ENCODE peak calls at places on chromosomes 5 and 9, in eight cellular contexts. L is kidney glomerular epithelial cell, S is nephron progenitor cell, F is hippocampal formation, Y is fibroblast of mammary gland, G is fibroblast of lung, U is body of pancreas, J is BJ. N is an unnamed sample.

GRCh38 chr5:168747987-168748777 is 169.0 kb upstream of the PANK3 start:
- DNase-seq in J (no peak), F (no peak), L (peak; percentile 4), U (peak; percentile 6), S (peak; percentile 72), G (no peak), Y (peak; percentile 12), N (peak; percentile 72)

GRCh38 chr9:72280913-72281500 is 84.0 kb downstream of the ZFAND5 start:
- DNase-seq in J (peak; percentile 14), U (peak; percentile 81), Y (peak; percentile 62), S (peak; percentile 77), L (peak; percentile 60), G (peak; percentile 54), F (peak; percentile 78), N (peak; percentile 83)

GRCh38 chr5:81105261-81105877 is 127.8 kb upstream of the CKMT2 start:
- DNase-seq in G (no peak), L (no peak), F (no peak), Y (no peak), S (no peak), J (no peak), U (no peak), N (no peak)

GRCh38 chr9:113785334-113785733 is 90.8 kb upstream of the ZNF618 start:
- DNase-seq in Y (no peak), F (no peak), U (peak; percentile 13), G (no peak), L (no peak), S (no peak), J (no peak), N (no peak)

GRCh38 chr9:99489043-99489378 is 266.9 kb downstream of the SEC61B start:
- DNase-seq in F (no peak), L (no peak), G (peak; percentile 76), S (no peak), J (no peak), Y (peak; percentile 92), U (no peak), N (no peak)

GRCh38 chr9:98264510-98264909 is 9.1 kb upstream of the TBC1D2 start:
- DNase-seq in J (no peak), S (no peak), U (no peak), L (peak; percentile 8), F (no peak), Y (no peak), G (no peak), N (no peak)

GRCh38 chr5:168477060-168477459 is 9.2 kb upstream of the RARS1 start:
- DNase-seq in J (no peak), S (no peak), Y (peak; percentile 60), G (peak; percentile 90), U (no peak), L (no peak), F (no peak), N (no peak)

GRCh38 chr9:32820322-32820721 is 37.0 kb downstream of the TMEM215 start:
- DNase-seq in Y (no peak), L (no peak), S (no peak), J (no peak), F (no peak), G (no peak), U (no peak), N (no peak)

GRCh38 chr9:30078195-30078594 is 2306.2 kb upstream of the ACO1 start:
- DNase-seq in J (no peak), U (no peak), G (no peak), S (no peak), F (no peak), Y (no peak), L (no peak), N (no peak)

GRCh38 chr5:1522601-1523479 is 920 bp downstream of the LPCAT1 start:
- DNase-seq in U (peak; percentile 10), L (no peak), S (peak; percentile 47), Y (no peak), F (no peak), J (no peak), G (peak; percentile 13), N (peak; percentile 30)

GRCh38 chr9:34603610-34604231 is 8.2 kb downstream of the RPP25L start:
- DNase-seq in L (peak; percentile 48), Y (peak; percentile 69), F (peak; percentile 30), J (no peak), U (peak; percentile 80), S (peak; percentile 95), G (peak; percentile 50), N (peak; percentile 90)

GRCh38 chr5:81450940-81451339 is 57.0 kb upstream of the ACOT12 start:
- DNase-seq in U (no peak), L (no peak), Y (peak; percentile 46), G (peak; percentile 48), J (no peak), F (no peak), S (no peak), N (no peak)

GRCh38 chr9:112065781-112066606 is 109.1 kb downstream of the SUSD1 start:
- DNase-seq in G (peak; percentile 89), U (peak; percentile 80), F (no peak), Y (peak; percentile 89), L (peak; percentile 85), J (peak; percentile 63), S (peak; percentile 13), N (no peak)

GRCh38 chr9:95004452-95005275 is 278.2 kb downstream of the AOPEP start:
- DNase-seq in G (peak; percentile 54), Y (no peak), S (peak; percentile 69), F (no peak), U (peak; percentile 73), L (peak; percentile 31), J (no peak), N (peak; percentile 53)

GRCh38 chr5:16815432-16815831 is 120.7 kb downstream of the MYO10 start:
- DNase-seq in J (no peak), Y (no peak), L (no peak), F (no peak), S (no peak), U (peak; percentile 77), G (no peak), N (no peak)

GRCh38 chr9:91711755-91712591 is 238.1 kb downstream of the ROR2 start:
- DNase-seq in J (no peak), F (peak; percentile 44), G (peak; percentile 72), U (peak; percentile 20), L (no peak), S (no peak), Y (peak; percentile 49), N (peak; percentile 30)

GRCh38 chr9:133825555-133826198 is 87.5 kb upstream of the SARDH start:
- DNase-seq in G (no peak), S (no peak), U (no peak), L (no peak), J (peak; percentile 53), F (no peak), Y (peak; percentile 44), N (no peak)

GRCh38 chr5:6702633-6703032 is 10.6 kb upstream of the TENT4A start:
- DNase-seq in F (no peak), S (no peak), L (no peak), G (no peak), Y (no peak), J (no peak), U (no peak), N (peak; percentile 33)

GRCh38 chr9:133440884-133441283 is 18.7 kb downstream of the ADAMTS13 start:
- DNase-seq in S (no peak), J (no peak), L (no peak), F (no peak), G (no peak), U (no peak), Y (no peak), N (no peak)

GRCh38 chr5:178288373-178289368 is 56.1 kb upstream of the PHYKPL start:
- DNase-seq in L (peak; percentile 47), Y (no peak), G (peak; percentile 1), U (no peak), S (no peak), F (no peak), J (no peak), N (no peak)

GRCh38 chr5:39025456-39025855 is 48.7 kb downstream of the RICTOR start:
- DNase-seq in L (no peak), F (no peak), U (no peak), Y (no peak), G (no peak), J (no peak), S (no peak), N (no peak)

GRCh38 chr5:96790851-96791513 is 16.8 kb downstream of the ERAP1 start:
- DNase-seq in J (no peak), S (no peak), U (no peak), Y (peak; percentile 43), L (peak; percentile 22), F (no peak), G (peak; percentile 72), N (no peak)

GRCh38 chr9:89525673-89526374 is 27.9 kb upstream of the SEMA4D start:
- DNase-seq in Y (no peak), L (no peak), G (no peak), S (no peak), F (no peak), U (no peak), J (no peak), N (no peak)

GRCh38 chr9:87606921-87607521 is 109.4 kb downstream of the DAPK1 start:
- DNase-seq in G (peak; percentile 88), Y (peak; percentile 71), U (no peak), F (no peak), L (peak; percentile 17), J (peak; percentile 34), S (no peak), N (no peak)

GRCh38 chr9:6126377-6126776 is 89.2 kb upstream of the IL33 start:
- DNase-seq in J (no peak), G (no peak), S (no peak), U (no peak), Y (no peak), F (no peak), L (no peak), N (no peak)

GRCh38 chr5:95022967-95023695 is 261.8 kb downstream of the MCTP1 start:
- DNase-seq in Y (peak; percentile 35), S (no peak), G (peak; percentile 15), J (no peak), U (peak; percentile 4), L (no peak), F (no peak), N (peak; percentile 38)

GRCh38 chr5:15571081-15571480 is 71.1 kb downstream of the FBXL7 start:
- DNase-seq in U (no peak), L (no peak), J (no peak), G (no peak), S (no peak), F (no peak), Y (no peak), N (no peak)

GRCh38 chr9:72203205-72203803 is 54.1 kb downstream of the GDA start:
- DNase-seq in L (no peak), Y (peak; percentile 36), J (no peak), U (peak; percentile 49), S (peak; percentile 15), F (peak; percentile 22), G (peak; percentile 7), N (peak; percentile 19)

GRCh38 chr9:95776131-95776530 is 99.4 kb upstream of the ERCC6L2 start:
- DNase-seq in Y (peak; percentile 25), S (no peak), L (no peak), F (no peak), G (no peak), J (no peak), U (no peak), N (no peak)

GRCh38 chr5:29845206-29845605 is 1348.3 kb upstream of the CDH6 start:
- DNase-seq in U (no peak), S (no peak), Y (no peak), F (no peak), L (no peak), G (no peak), J (no peak), N (no peak)

GRCh38 chr5:107888541-107888940 is 217.8 kb upstream of the EFNA5 start:
- DNase-seq in Y (no peak), F (no peak), S (no peak), L (no peak), G (no peak), J (no peak), U (no peak), N (no peak)

GRCh38 chr5:9498541-9499497 is 47.1 kb downstream of the SEMA5A start:
- DNase-seq in Y (peak; percentile 42), L (no peak), U (peak; percentile 58), S (no peak), G (no peak), J (no peak), F (no peak), N (no peak)

N was measured in head of caudate nucleus.